ENCODE peak calls at places on chromosomes 7 and 10, in seven cellular contexts. X, B, P, J, W, L and I are unnamed samples.

GRCh38 chr10:17430647-17431355 is 23.6 kb downstream of the ST8SIA6 start:
- DNase-seq in W (peak), L (peak), P (peak), B (peak), J (peak), X (peak), I (peak)

GRCh38 chr10:6347391-6347951 is 144.7 kb downstream of the PFKFB3 start:
- DNase-seq in B (peak), L (peak), X (no peak), W (no peak), J (no peak), P (no peak), I (no peak)

GRCh38 chr7:117269895-117270294 is 53.0 kb downstream of the WNT2 start:
- DNase-seq in B (peak), X (no peak), P (no peak), W (peak), J (no peak), L (no peak), I (no peak)

GRCh38 chr10:62911210-62911963 is 95.2 kb upstream of the EGR2 start:
- DNase-seq in X (no peak), L (no peak), J (no peak), P (no peak), B (peak), W (no peak), I (no peak)

GRCh38 chr7:65796205-65796604 is 76.7 kb upstream of the VKORC1L1 start:
- DNase-seq in W (no peak), B (no peak), L (no peak), P (no peak), J (no peak), X (no peak), I (no peak)

GRCh38 chr10:27242951-27243551 is 2.5 kb upstream of the ACBD5 start:
- DNase-seq in J (peak), W (peak), P (peak), B (peak), X (peak), L (peak), I (no peak)

GRCh38 chr10:14905890-14906289 is 27.2 kb downstream of the SUV39H2 start:
- DNase-seq in L (no peak), B (no peak), X (no peak), W (no peak), P (peak), J (no peak), I (no peak)

GRCh38 chr10:11424456-11425287 is 186.8 kb downstream of the USP6NL start:
- DNase-seq in J (no peak), P (no peak), W (peak), X (peak), L (peak), B (peak), I (peak)

GRCh38 chr10:70337201-70337651 is 45.2 kb downstream of the LRRC20 start:
- DNase-seq in P (no peak), W (no peak), J (peak), L (no peak), X (no peak), B (peak), I (no peak)

GRCh38 chr10:77034795-77035194 is 602.8 kb downstream of the KCNMA1 start:
- DNase-seq in L (no peak), B (no peak), P (no peak), X (no peak), W (no peak), J (no peak), I (no peak)

GRCh38 chr10:129971381-129972144 is 7.5 kb upstream of the EBF3 start:
- DNase-seq in P (no peak), L (peak), W (no peak), J (no peak), X (peak), B (peak), I (no peak)

GRCh38 chr7:8389898-8390642 is 43.3 kb upstream of the NXPH1 start:
- DNase-seq in X (no peak), J (no peak), L (no peak), W (no peak), P (no peak), B (peak), I (no peak)

GRCh38 chr10:118523775-118524174 is 71.7 kb downstream of the PRLHR start:
- DNase-seq in J (no peak), L (no peak), B (no peak), W (no peak), X (no peak), P (no peak), I (no peak)